ENCODE peak calls at places on chromosome 22, in nine cellular contexts. P is EL; W is non-pigmented ciliary epithelial cell; Y is retinal pigment epithelial cell; U is GM23248; F is cardiac muscle cell; A is stimulated activated naive CD8-positive, alpha-beta T cell treated with anti-CD3 and anti-CD28 coated beads, Interleukin-15, amount 100 ng/mL, for 72 hours; D is A172; Q is CD4-positive, alpha-beta T cell. X is an unnamed sample.

GRCh38 chr22:20868225-20868944 is 9.6 kb downstream of the SNAP29 start:
- DNase-seq in P (no peak), W (no peak), Y (no peak), U (no peak), F (no peak), A (no peak), D (no peak), Q (no peak), X (no peak)

GRCh38 chr22:45889539-45890350 is 87.2 kb downstream of the WNT7B start:
- DNase-seq in P (no peak), W (no peak), Y (no peak), U (peak), F (no peak), A (no peak), D (no peak), Q (no peak), X (no peak)

GRCh38 chr22:38758276-38758945 is 2.6 kb upstream of the SUN2 start:
- DNase-seq in P (no peak), W (no peak), Y (no peak), U (no peak), F (no peak), A (peak), D (no peak), Q (peak), X (no peak)

GRCh38 chr22:33873186-33873585 is 47.1 kb downstream of the LARGE1 start:
- DNase-seq in P (no peak), W (no peak), Y (no peak), U (peak), F (no peak), A (no peak), D (no peak), Q (no peak), X (no peak)

GRCh38 chr22:43370045-43370444 is 26.9 kb upstream of the SCUBE1 start:
- DNase-seq in P (no peak), W (no peak), Y (no peak), U (no peak), F (no peak), A (no peak), D (no peak), Q (no peak), X (no peak)

GRCh38 chr22:21842946-21843345 is 24.5 kb downstream of the MAPK1 start:
- DNase-seq in P (no peak), W (no peak), Y (no peak), U (no peak), F (no peak), A (no peak), D (no peak), Q (no peak), X (no peak)

GRCh38 chr22:41589260-41589600 is 410 bp downstream of the PMM1 start:
- DNase-seq in P (peak), W (no peak), Y (no peak), U (peak), F (peak), A (no peak), D (no peak), Q (no peak), X (no peak)

GRCh38 chr22:43346521-43346929 is 3.4 kb upstream of the SCUBE1 start:
- DNase-seq in P (peak), W (no peak), Y (no peak), U (peak), F (peak), A (peak), D (peak), Q (peak), X (peak)

X was measured in NT2/D1.